ENCODE peak calls at places on chromosomes 1 and 21, in eight cellular contexts. One of them, this sample, is unnamed.

GRCh38 chr1:187696092-187696491 is 867.3 kb downstream of the PLA2G4A start:
- DNase-seq in cardiac muscle cell: peak
- DNase-seq in upper lobe of right lung: no peak
- DNase-seq in NCI-H2081: peak
- DNase-seq in activated CD4-positive, alpha-beta T cell treated with anti-CD3 and anti-CD28 coated beads, Interleukin-2, amount 50 U/mL, for 4 hours: no peak
- DNase-seq in foreskin melanocyte: no peak
- DNase-seq in GM13977: no peak
- DNase-seq in ovary: no peak
- DNase-seq in this sample: no peak

GRCh38 chr21:42390193-42390592 is 5.7 kb downstream of the TMPRSS3 start:
- DNase-seq in cardiac muscle cell: no peak
- DNase-seq in upper lobe of right lung: peak
- DNase-seq in NCI-H2081: no peak
- DNase-seq in activated CD4-positive, alpha-beta T cell treated with anti-CD3 and anti-CD28 coated beads, Interleukin-2, amount 50 U/mL, for 4 hours: no peak
- DNase-seq in foreskin melanocyte: no peak
- DNase-seq in GM13977: no peak
- DNase-seq in ovary: no peak
- DNase-seq in this sample: no peak

GRCh38 chr1:225879521-225880209 is 2.5 kb downstream of the TMEM63A start:
- DNase-seq in cardiac muscle cell: no peak
- DNase-seq in upper lobe of right lung: no peak
- DNase-seq in NCI-H2081: no peak
- DNase-seq in activated CD4-positive, alpha-beta T cell treated with anti-CD3 and anti-CD28 coated beads, Interleukin-2, amount 50 U/mL, for 4 hours: no peak
- DNase-seq in foreskin melanocyte: peak
- DNase-seq in GM13977: no peak
- DNase-seq in ovary: no peak
- DNase-seq in this sample: no peak

GRCh38 chr1:163874070-163874469 is 552.3 kb downstream of the NUF2 start:
- DNase-seq in cardiac muscle cell: no peak
- DNase-seq in upper lobe of right lung: no peak
- DNase-seq in NCI-H2081: no peak
- DNase-seq in activated CD4-positive, alpha-beta T cell treated with anti-CD3 and anti-CD28 coated beads, Interleukin-2, amount 50 U/mL, for 4 hours: no peak
- DNase-seq in foreskin melanocyte: no peak
- DNase-seq in GM13977: no peak
- DNase-seq in ovary: no peak
- DNase-seq in this sample: no peak

GRCh38 chr21:36909901-36910561 is 56.4 kb downstream of the HLCS start:
- DNase-seq in cardiac muscle cell: peak
- DNase-seq in upper lobe of right lung: no peak
- DNase-seq in NCI-H2081: no peak
- DNase-seq in activated CD4-positive, alpha-beta T cell treated with anti-CD3 and anti-CD28 coated beads, Interleukin-2, amount 50 U/mL, for 4 hours: no peak
- DNase-seq in foreskin melanocyte: peak
- DNase-seq in GM13977: no peak
- DNase-seq in ovary: no peak
- DNase-seq in this sample: no peak

GRCh38 chr1:110918016-110918415 is 45.1 kb downstream of the CD53 start:
- DNase-seq in cardiac muscle cell: no peak
- DNase-seq in upper lobe of right lung: no peak
- DNase-seq in NCI-H2081: no peak
- DNase-seq in activated CD4-positive, alpha-beta T cell treated with anti-CD3 and anti-CD28 coated beads, Interleukin-2, amount 50 U/mL, for 4 hours: no peak
- DNase-seq in foreskin melanocyte: no peak
- DNase-seq in GM13977: no peak
- DNase-seq in ovary: no peak
- DNase-seq in this sample: no peak

GRCh38 chr1:21939650-21940374 is 2.7 kb upstream of the HSPG2 start:
- DNase-seq in cardiac muscle cell: peak
- DNase-seq in upper lobe of right lung: peak
- DNase-seq in NCI-H2081: no peak
- DNase-seq in activated CD4-positive, alpha-beta T cell treated with anti-CD3 and anti-CD28 coated beads, Interleukin-2, amount 50 U/mL, for 4 hours: no peak
- DNase-seq in foreskin melanocyte: peak
- DNase-seq in GM13977: no peak
- DNase-seq in ovary: peak
- DNase-seq in this sample: no peak

GRCh38 chr1:109266965-109267364 is 16.0 kb downstream of the PSRC1 start:
- DNase-seq in cardiac muscle cell: peak
- DNase-seq in upper lobe of right lung: no peak
- DNase-seq in NCI-H2081: no peak
- DNase-seq in activated CD4-positive, alpha-beta T cell treated with anti-CD3 and anti-CD28 coated beads, Interleukin-2, amount 50 U/mL, for 4 hours: no peak
- DNase-seq in foreskin melanocyte: no peak
- DNase-seq in GM13977: no peak
- DNase-seq in ovary: no peak
- DNase-seq in this sample: no peak

GRCh38 chr1:91124989-91125417 is 103.2 kb upstream of the ZNF644 start:
- DNase-seq in cardiac muscle cell: no peak
- DNase-seq in upper lobe of right lung: no peak
- DNase-seq in NCI-H2081: no peak
- DNase-seq in activated CD4-positive, alpha-beta T cell treated with anti-CD3 and anti-CD28 coated beads, Interleukin-2, amount 50 U/mL, for 4 hours: no peak
- DNase-seq in foreskin melanocyte: no peak
- DNase-seq in GM13977: peak
- DNase-seq in ovary: no peak
- DNase-seq in this sample: no peak

GRCh38 chr21:42040411-42041180 is 30.4 kb upstream of the ZBTB21 start:
- DNase-seq in cardiac muscle cell: peak
- DNase-seq in upper lobe of right lung: no peak
- DNase-seq in NCI-H2081: no peak
- DNase-seq in activated CD4-positive, alpha-beta T cell treated with anti-CD3 and anti-CD28 coated beads, Interleukin-2, amount 50 U/mL, for 4 hours: no peak
- DNase-seq in foreskin melanocyte: peak
- DNase-seq in GM13977: no peak
- DNase-seq in ovary: no peak
- DNase-seq in this sample: no peak

GRCh38 chr1:209376774-209377173 is 206.7 kb upstream of the CAMK1G start:
- DNase-seq in cardiac muscle cell: no peak
- DNase-seq in upper lobe of right lung: no peak
- DNase-seq in NCI-H2081: no peak
- DNase-seq in activated CD4-positive, alpha-beta T cell treated with anti-CD3 and anti-CD28 coated beads, Interleukin-2, amount 50 U/mL, for 4 hours: no peak
- DNase-seq in foreskin melanocyte: no peak
- DNase-seq in GM13977: no peak
- DNase-seq in ovary: no peak
- DNase-seq in this sample: no peak

GRCh38 chr1:43300661-43301094 is at the start of gene TIE1:
- DNase-seq in cardiac muscle cell: peak
- DNase-seq in upper lobe of right lung: no peak
- DNase-seq in NCI-H2081: no peak
- DNase-seq in activated CD4-positive, alpha-beta T cell treated with anti-CD3 and anti-CD28 coated beads, Interleukin-2, amount 50 U/mL, for 4 hours: no peak
- DNase-seq in foreskin melanocyte: no peak
- DNase-seq in GM13977: no peak
- DNase-seq in ovary: no peak
- DNase-seq in this sample: no peak

GRCh38 chr1:156574039-156574633 is 1.8 kb upstream of the IQGAP3 start:
- DNase-seq in cardiac muscle cell: no peak
- DNase-seq in upper lobe of right lung: no peak
- DNase-seq in NCI-H2081: no peak
- DNase-seq in activated CD4-positive, alpha-beta T cell treated with anti-CD3 and anti-CD28 coated beads, Interleukin-2, amount 50 U/mL, for 4 hours: no peak
- DNase-seq in foreskin melanocyte: no peak
- DNase-seq in GM13977: no peak
- DNase-seq in ovary: no peak
- DNase-seq in this sample: no peak

GRCh38 chr1:203090667-203091320 is 5.0 kb upstream of the MYOG start:
- DNase-seq in cardiac muscle cell: no peak
- DNase-seq in upper lobe of right lung: no peak
- DNase-seq in NCI-H2081: no peak
- DNase-seq in activated CD4-positive, alpha-beta T cell treated with anti-CD3 and anti-CD28 coated beads, Interleukin-2, amount 50 U/mL, for 4 hours: no peak
- DNase-seq in foreskin melanocyte: no peak
- DNase-seq in GM13977: no peak
- DNase-seq in ovary: no peak
- DNase-seq in this sample: no peak

GRCh38 chr1:57633055-57633454 is 209.2 kb upstream of the DAB1 start:
- DNase-seq in cardiac muscle cell: no peak
- DNase-seq in upper lobe of right lung: no peak
- DNase-seq in NCI-H2081: no peak
- DNase-seq in activated CD4-positive, alpha-beta T cell treated with anti-CD3 and anti-CD28 coated beads, Interleukin-2, amount 50 U/mL, for 4 hours: no peak
- DNase-seq in foreskin melanocyte: no peak
- DNase-seq in GM13977: no peak
- DNase-seq in ovary: no peak
- DNase-seq in this sample: no peak

GRCh38 chr1:89810880-89811279 is 10.0 kb upstream of the LRRC8D start:
- DNase-seq in cardiac muscle cell: no peak
- DNase-seq in upper lobe of right lung: no peak
- DNase-seq in NCI-H2081: peak
- DNase-seq in activated CD4-positive, alpha-beta T cell treated with anti-CD3 and anti-CD28 coated beads, Interleukin-2, amount 50 U/mL, for 4 hours: no peak
- DNase-seq in foreskin melanocyte: no peak
- DNase-seq in GM13977: no peak
- DNase-seq in ovary: no peak
- DNase-seq in this sample: no peak

GRCh38 chr1:110235181-110235838 is 25.2 kb downstream of the KCNC4 start:
- DNase-seq in cardiac muscle cell: peak
- DNase-seq in upper lobe of right lung: no peak
- DNase-seq in NCI-H2081: no peak
- DNase-seq in activated CD4-positive, alpha-beta T cell treated with anti-CD3 and anti-CD28 coated beads, Interleukin-2, amount 50 U/mL, for 4 hours: no peak
- DNase-seq in foreskin melanocyte: no peak
- DNase-seq in GM13977: no peak
- DNase-seq in ovary: peak
- DNase-seq in this sample: no peak

GRCh38 chr1:47794081-47794480 is 203.1 kb downstream of the TRABD2B start:
- DNase-seq in cardiac muscle cell: no peak
- DNase-seq in upper lobe of right lung: no peak
- DNase-seq in NCI-H2081: no peak
- DNase-seq in activated CD4-positive, alpha-beta T cell treated with anti-CD3 and anti-CD28 coated beads, Interleukin-2, amount 50 U/mL, for 4 hours: no peak
- DNase-seq in foreskin melanocyte: no peak
- DNase-seq in GM13977: no peak
- DNase-seq in ovary: no peak
- DNase-seq in this sample: no peak

GRCh38 chr21:39118061-39118460 is 65.2 kb downstream of the PSMG1 start:
- DNase-seq in cardiac muscle cell: no peak
- DNase-seq in upper lobe of right lung: no peak
- DNase-seq in NCI-H2081: no peak
- DNase-seq in activated CD4-positive, alpha-beta T cell treated with anti-CD3 and anti-CD28 coated beads, Interleukin-2, amount 50 U/mL, for 4 hours: no peak
- DNase-seq in foreskin melanocyte: no peak
- DNase-seq in GM13977: no peak
- DNase-seq in ovary: no peak
- DNase-seq in this sample: no peak

GRCh38 chr1:202159534-202160371 is 649 bp downstream of the PTPN7 start:
- DNase-seq in cardiac muscle cell: no peak
- DNase-seq in upper lobe of right lung: no peak
- DNase-seq in NCI-H2081: no peak
- DNase-seq in activated CD4-positive, alpha-beta T cell treated with anti-CD3 and anti-CD28 coated beads, Interleukin-2, amount 50 U/mL, for 4 hours: peak
- DNase-seq in foreskin melanocyte: no peak
- DNase-seq in GM13977: peak
- DNase-seq in ovary: no peak
- DNase-seq in this sample: no peak

GRCh38 chr1:153526132-153526543 is 9.7 kb downstream of the S100A6 start:
- DNase-seq in cardiac muscle cell: no peak
- DNase-seq in upper lobe of right lung: peak
- DNase-seq in NCI-H2081: no peak
- DNase-seq in activated CD4-positive, alpha-beta T cell treated with anti-CD3 and anti-CD28 coated beads, Interleukin-2, amount 50 U/mL, for 4 hours: no peak
- DNase-seq in foreskin melanocyte: no peak
- DNase-seq in GM13977: no peak
- DNase-seq in ovary: peak
- DNase-seq in this sample: no peak

GRCh38 chr1:55868026-55868425 is 652.9 kb upstream of the USP24 start:
- DNase-seq in cardiac muscle cell: peak
- DNase-seq in upper lobe of right lung: no peak
- DNase-seq in NCI-H2081: no peak
- DNase-seq in activated CD4-positive, alpha-beta T cell treated with anti-CD3 and anti-CD28 coated beads, Interleukin-2, amount 50 U/mL, for 4 hours: no peak
- DNase-seq in foreskin melanocyte: no peak
- DNase-seq in GM13977: no peak
- DNase-seq in ovary: no peak
- DNase-seq in this sample: no peak